ENCODE peak calls at places on chromosomes 2 and 18, in four cellular contexts. Z, B, T and L are unnamed samples.

GRCh38 chr2:157182834-157183396 is 74.6 kb upstream of the GALNT5 start:
- DNase-seq in B (no peak), Z (no peak), T (no peak), L (peak)

GRCh38 chr2:159144776-159145614 is 141.5 kb downstream of the WDSUB1 start:
- DNase-seq in Z (no peak), T (peak), B (no peak), L (no peak)

GRCh38 chr2:30969006-30969405 is 161.8 kb upstream of the CAPN13 start:
- DNase-seq in B (no peak), Z (no peak), T (no peak), L (no peak)

GRCh38 chr2:192773044-192773443 is 578.3 kb upstream of the TMEFF2 start:
- DNase-seq in B (no peak), T (no peak), Z (no peak), L (no peak)

GRCh38 chr18:26290388-26290787 is 64.1 kb downstream of the TAF4B start:
- DNase-seq in T (peak), B (no peak), Z (no peak), L (no peak)

GRCh38 chr2:118875298-118875697 is 27.9 kb upstream of the EN1 start:
- DNase-seq in B (no peak), Z (no peak), T (no peak), L (no peak)

GRCh38 chr2:67346718-67347407 is 50.3 kb upstream of the ETAA1 start:
- DNase-seq in B (no peak), Z (no peak), T (no peak), L (peak)

GRCh38 chr18:72941001-72941400 is 73.2 kb upstream of the NETO1 start:
- DNase-seq in Z (no peak), B (no peak), T (no peak), L (no peak)

GRCh38 chr2:161796192-161796591 is 172.0 kb downstream of the SLC4A10 start:
- DNase-seq in T (no peak), Z (peak), B (no peak), L (no peak)

GRCh38 chr18:23712445-23712844 is 23.2 kb downstream of the LAMA3 start:
- DNase-seq in B (no peak), T (no peak), Z (no peak), L (no peak)

GRCh38 chr2:85753525-85754312 is at the start of gene ATOH8:
- DNase-seq in T (peak), B (peak), Z (peak), L (no peak)

GRCh38 chr2:189821953-189822748 is 37.9 kb downstream of the PMS1 start:
- DNase-seq in Z (no peak), T (no peak), B (no peak), L (peak)

GRCh38 chr2:223642496-223642895 is 40.3 kb upstream of the SCG2 start:
- DNase-seq in Z (no peak), B (no peak), T (no peak), L (no peak)

GRCh38 chr2:144705328-144706245 is 185.7 kb upstream of the ZEB2 start:
- DNase-seq in B (no peak), T (no peak), Z (no peak), L (no peak)

GRCh38 chr2:168060956-168061750 is 186.2 kb downstream of the STK39 start:
- DNase-seq in B (no peak), T (no peak), Z (no peak), L (no peak)

GRCh38 chr2:23411752-23412431 is 26.9 kb downstream of the KLHL29 start:
- DNase-seq in Z (no peak), T (no peak), B (no peak), L (peak)

GRCh38 chr2:38750011-38750792 is 959 bp downstream of the SRSF7 start:
- DNase-seq in T (peak), Z (peak), B (peak), L (no peak)

GRCh38 chr18:3481696-3482210 is 31.8 kb downstream of the TGIF1 start:
- DNase-seq in B (peak), T (peak), Z (no peak), L (no peak)

GRCh38 chr2:24438106-24438505 is 52.9 kb upstream of the NCOA1 start:
- DNase-seq in T (no peak), B (no peak), Z (no peak), L (no peak)

GRCh38 chr18:75209129-75209951 is at the start of gene PTGR3:
- DNase-seq in Z (peak), B (peak), T (peak), L (no peak)

GRCh38 chr2:240557101-240557751 is 562 bp downstream of the ANKMY1 start:
- DNase-seq in B (no peak), T (no peak), Z (no peak), L (no peak)

GRCh38 chr2:10831387-10831985 is 18.9 kb upstream of the PDIA6 start:
- DNase-seq in B (no peak), Z (no peak), T (no peak), L (no peak)

GRCh38 chr2:96929245-96929925 is 57.0 kb downstream of the FAM178B start:
- DNase-seq in Z (no peak), T (no peak), B (no peak), L (no peak)

GRCh38 chr18:12336251-12336650 is 28.2 kb downstream of the TUBB6 start:
- DNase-seq in Z (no peak), T (no peak), B (no peak), L (no peak)

GRCh38 chr2:201132518-201132917 is 16.6 kb downstream of the CFLAR start:
- DNase-seq in Z (no peak), B (peak), T (peak), L (no peak)

GRCh38 chr2:73870084-73870483 is 22.7 kb upstream of the ACTG2 start:
- DNase-seq in B (no peak), T (no peak), Z (no peak), L (peak)

GRCh38 chr2:174138161-174138560 is 110.2 kb downstream of the OLA1 start:
- DNase-seq in Z (no peak), T (peak), B (peak), L (no peak)

GRCh38 chr2:204625135-204625534 is 79.9 kb downstream of the PARD3B start:
- DNase-seq in B (no peak), T (peak), Z (no peak), L (no peak)
- TF ChIP-seq CTCF in B (no peak), T (no peak), Z (no peak), L (no peak)

GRCh38 chr2:64526034-64526433 is 1.9 kb downstream of the AFTPH start:
- DNase-seq in Z (no peak), T (no peak), B (no peak), L (no peak)
- H3K4me3 ChIP-seq in Z (no peak), T (peak), B (peak), L (no peak)

GRCh38 chr2:102848366-102848839 is 86.6 kb downstream of the TMEM182 start:
- DNase-seq in T (peak), Z (peak), B (no peak), L (no peak)
- TF ChIP-seq CTCF in T (no peak), Z (no peak), B (peak), L (no peak)

GRCh38 chr2:172985139-172985874 is 90.3 kb upstream of the MAP3K20 start:
- DNase-seq in T (peak), B (no peak), Z (peak), L (no peak)

GRCh38 chr2:172991036-172991435 is 84.6 kb upstream of the MAP3K20 start:
- DNase-seq in Z (no peak), T (no peak), B (no peak), L (no peak)

GRCh38 chr2:172988728-172989127 is 86.9 kb upstream of the MAP3K20 start:
- DNase-seq in T (no peak), B (no peak), Z (no peak), L (no peak)

GRCh38 chr2:172986040-172986439 is 89.6 kb upstream of the MAP3K20 start:
- DNase-seq in T (peak), B (no peak), Z (no peak), L (no peak)
- H3K4me3 ChIP-seq in T (no peak), B (no peak), Z (no peak), L (no peak)

DNA sequence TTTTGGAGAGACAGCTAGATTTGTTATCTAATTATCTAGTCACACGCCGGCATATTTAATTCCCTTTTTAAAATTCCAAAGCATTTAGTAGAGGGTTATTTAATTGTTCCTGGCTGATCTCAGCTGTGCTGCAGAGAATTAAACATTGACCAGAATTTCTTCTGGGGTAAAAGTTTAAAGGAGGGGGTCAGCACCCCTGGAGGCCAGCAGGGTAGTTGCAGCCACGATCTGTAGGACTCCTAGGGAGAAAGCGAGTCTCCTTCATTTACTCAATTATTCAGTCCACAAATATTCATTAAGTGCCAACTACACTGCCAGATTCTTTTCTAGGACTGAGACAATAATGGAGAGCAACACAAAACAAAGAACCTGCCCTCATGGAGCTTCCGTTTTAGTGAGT is 294.3 kb downstream of the RDH14 start:
- DNase-seq in T (no peak), B (no peak), Z (no peak), L (no peak)
- TF ChIP-seq CTCF in T (peak), B (peak), Z (no peak), L (no peak)